ENCODE peak calls at places on chromosomes 1 and 21, in six cellular contexts. B is lung, Y is brain microvascular endothelial cell, X is colonic mucosa, E is pancreas, R is heart right ventricle. Q is an unnamed sample.

GRCh38 chr1:12528021-12528852 is 89.8 kb downstream of the DHRS3 start:
- DNase-seq in Y (peak; percentile 43), X (peak; percentile 96), B (peak; percentile 92), E (peak; percentile 98), R (no peak), Q (no peak)

GRCh38 chr1:236083650-236084385 is 18.9 kb upstream of the NID1 start:
- DNase-seq in R (no peak), X (no peak), E (no peak), Y (peak; percentile 52), B (no peak), Q (no peak)

GRCh38 chr1:91889717-91890459 is 3.9 kb upstream of the TGFBR3 start:
- DNase-seq in E (no peak), R (no peak), X (no peak), B (no peak), Y (no peak), Q (no peak)

GRCh38 chr1:17648457-17649145 is 106.5 kb upstream of the ACTL8 start:
- DNase-seq in Y (no peak), E (no peak), X (no peak), R (no peak), B (no peak), Q (no peak)

GRCh38 chr21:42522771-42523170 is 9.1 kb downstream of the SLC37A1 start:
- DNase-seq in Y (no peak), E (no peak), B (no peak), R (no peak), X (no peak), Q (no peak)

GRCh38 chr1:206513312-206514111 is 6.2 kb downstream of the RASSF5 start:
- DNase-seq in B (no peak), E (no peak), X (peak; percentile 44), Y (peak; percentile 39), R (peak; percentile 68), Q (no peak)

GRCh38 chr1:24481098-24481497 is 21.5 kb upstream of the RCAN3 start:
- DNase-seq in X (no peak), E (no peak), Y (no peak), R (peak; percentile 5), B (no peak), Q (no peak)

GRCh38 chr21:42784896-42785451 is 94.4 kb downstream of the WDR4 start:
- DNase-seq in B (no peak), E (no peak), R (no peak), X (no peak), Y (no peak), Q (no peak)

GRCh38 chr1:225953315-225953714 is 12.3 kb upstream of the LEFTY2 start:
- DNase-seq in X (no peak), Y (no peak), B (no peak), R (no peak), E (no peak), Q (no peak)

GRCh38 chr1:42952353-42953001 is 6.2 kb downstream of the SLC2A1 start:
- DNase-seq in R (no peak), Y (peak; percentile 40), B (no peak), X (no peak), E (no peak), Q (no peak)

GRCh38 chr1:169683661-169684060 is 27.8 kb downstream of the SELL start:
- DNase-seq in X (no peak), R (no peak), Y (no peak), B (no peak), E (no peak), Q (no peak)

GRCh38 chr1:169681094-169681493 is 30.3 kb downstream of the SELL start:
- DNase-seq in Y (no peak), X (no peak), R (no peak), B (no peak), E (no peak), Q (no peak)

GRCh38 chr1:169679692-169680091 is 31.7 kb downstream of the SELL start:
- DNase-seq in X (no peak), R (no peak), E (no peak), B (no peak), Y (no peak), Q (no peak)

GRCh38 chr1:169682077-169682476 is 29.3 kb downstream of the SELL start:
- DNase-seq in E (no peak), B (no peak), R (no peak), Y (no peak), X (no peak), Q (no peak)

GRCh38 chr1:169680377-169681019 is 30.9 kb downstream of the SELL start:
- DNase-seq in Y (no peak), E (no peak), X (no peak), B (no peak), R (no peak), Q (no peak)
- TF ChIP-seq CTCF in Y (no peak), E (no peak), X (no peak), B (no peak), R (no peak), Q (no peak)

GRCh38 chr1:200483491-200484143 is 73.8 kb upstream of the ZNF281 start:
- DNase-seq in E (no peak), R (no peak), X (no peak), Y (peak; percentile 97), B (peak; percentile 60), Q (no peak)
- TF ChIP-seq CTCF in E (no peak), R (no peak), X (no peak), Y (peak; percentile 41), B (no peak), Q (peak; percentile 6)

GRCh38 chr1:154276797-154277196 is 4.4 kb downstream of the HAX1 start:
- DNase-seq in B (no peak), E (no peak), R (no peak), X (no peak), Y (no peak), Q (no peak)
- TF ChIP-seq CTCF in B (no peak), E (no peak), R (peak; percentile 11), X (no peak), Y (peak; percentile 37), Q (peak; percentile 41)

GRCh38 chr1:174191255-174191906 is 32.1 kb downstream of the RABGAP1L start:
- DNase-seq in Y (peak; percentile 58), R (no peak), X (no peak), E (no peak), B (no peak), Q (no peak)

GRCh38 chr1:174190800-174191199 is 31.5 kb downstream of the RABGAP1L start:
- DNase-seq in B (no peak), X (no peak), Y (no peak), R (no peak), E (no peak), Q (no peak)

GRCh38 chr1:174194451-174194850 is 35.1 kb downstream of the RABGAP1L start:
- DNase-seq in R (no peak), E (no peak), B (no peak), Y (no peak), X (no peak), Q (no peak)

GRCh38 chr1:174189424-174190062 is 30.2 kb downstream of the RABGAP1L start:
- DNase-seq in R (no peak), X (no peak), Y (no peak), E (no peak), B (no peak), Q (no peak)
- TF ChIP-seq CTCF in R (no peak), X (no peak), Y (no peak), E (no peak), B (no peak), Q (no peak)

GRCh38 chr1:28864695-28865094 is 49.7 kb upstream of the EPB41 start:
- DNase-seq in X (no peak), R (no peak), E (no peak), Y (no peak), B (no peak), Q (no peak)
- TF ChIP-seq CTCF in X (no peak), R (no peak), E (no peak), Y (no peak), B (no peak), Q (no peak)

GRCh38 chr1:166020229-166020628 is 146.6 kb downstream of the FAM78B start:
- DNase-seq in B (no peak), X (no peak), Y (no peak), E (no peak), R (no peak), Q (no peak)

GRCh38 chr1:166013232-166013631 is 153.6 kb downstream of the FAM78B start:
- DNase-seq in Y (no peak), B (no peak), E (no peak), X (no peak), R (no peak), Q (no peak)

GRCh38 chr1:166017395-166017794 is 149.4 kb downstream of the FAM78B start:
- DNase-seq in E (no peak), X (no peak), B (no peak), R (no peak), Y (no peak), Q (no peak)
- TF ChIP-seq CTCF in E (no peak), X (no peak), B (no peak), R (no peak), Y (no peak), Q (no peak)

DNA sequence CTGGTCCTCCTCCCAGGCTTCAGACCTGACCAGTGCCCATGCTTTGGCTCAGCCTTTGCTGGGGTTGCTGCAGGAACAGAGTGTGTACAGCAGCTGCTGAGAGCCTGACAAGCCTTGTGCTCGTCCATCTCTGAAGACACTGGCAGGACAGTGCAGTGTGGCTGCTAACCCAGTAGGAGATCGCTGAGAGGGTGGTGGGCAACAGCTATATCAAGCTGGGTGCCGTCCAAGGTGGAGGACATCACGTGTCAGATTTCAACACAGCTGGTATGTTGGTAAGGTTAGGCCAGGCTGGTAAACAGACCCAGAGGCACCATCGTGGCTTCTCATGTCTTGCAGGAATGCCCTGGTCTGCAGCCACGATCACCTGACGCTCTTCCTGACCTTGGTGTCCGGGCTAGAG is 17.9 kb upstream of the SLC25A34 start:
- DNase-seq in R (no peak), Y (no peak), B (no peak), E (no peak), X (no peak), Q (no peak)
- TF ChIP-seq CTCF in R (no peak), Y (no peak), B (no peak), E (no peak), X (no peak), Q (no peak)

GRCh38 chr1:246613131-246613758 is 47.0 kb downstream of the CNST start:
- DNase-seq in R (no peak), B (no peak), E (no peak), X (no peak), Y (no peak), Q (no peak)

GRCh38 chr1:246607466-246607865 is 41.2 kb downstream of the CNST start:
- DNase-seq in E (no peak), B (no peak), X (no peak), R (no peak), Y (no peak), Q (no peak)

GRCh38 chr1:246609632-246610031 is 43.4 kb downstream of the CNST start:
- DNase-seq in X (no peak), Y (no peak), B (no peak), E (no peak), R (no peak), Q (no peak)

GRCh38 chr1:246608616-246609376 is 42.5 kb downstream of the CNST start:
- DNase-seq in X (peak; percentile 78), Y (peak; percentile 92), B (peak; percentile 94), E (peak; percentile 72), R (peak; percentile 76), Q (no peak)
- TF ChIP-seq CTCF in X (no peak), Y (peak; percentile 64), B (no peak), E (no peak), R (peak; percentile 54), Q (peak; percentile 39)

Q was measured in osteocyte.